ENCODE peak calls at places on chromosomes 1 and 21, in ten cellular contexts. T is GM18507, Q is bronchial epithelial cell, E is MCF 10A, I is WTC11, D is hypothalamus, H is body of pancreas, S is right cardiac atrium, R is GM10248, V is left ventricle myocardium superior. K is an unnamed sample.

GRCh38 chr1:156814571-156815260 is 1.9 kb downstream of the SH2D2A start:
- DNase-seq in T (no peak), Q (peak; percentile 56), E (peak; percentile 80), I (no peak), D (no peak), H (no peak), S (peak; percentile 65), R (no peak), V (peak; percentile 33), K (no peak)

GRCh38 chr1:44084998-44085675 is 33.5 kb upstream of the KLF17 start:
- DNase-seq in T (no peak), Q (peak; percentile 72), E (peak; percentile 60), I (no peak), D (no peak), H (no peak), S (no peak), R (no peak), V (no peak), K (peak; percentile 92)

GRCh38 chr1:162663086-162663485 is 30.8 kb downstream of the DDR2 start:
- DNase-seq in T (no peak), Q (peak; percentile 56), E (peak; percentile 17), I (no peak), D (no peak), H (no peak), S (no peak), R (peak; percentile 18), V (no peak), K (no peak)

GRCh38 chr21:37074195-37074510 is 1.1 kb downstream of the TTC3 start:
- DNase-seq in T (no peak), Q (no peak), E (peak; percentile 41), I (no peak), D (no peak), H (no peak), S (no peak), R (no peak), V (no peak), K (no peak)

GRCh38 chr1:114002492-114003290 is 23.4 kb downstream of the OLFML3 start:
- DNase-seq in T (no peak), Q (no peak), E (no peak), I (no peak), D (no peak), H (no peak), S (peak; percentile 55), R (no peak), V (no peak), K (no peak)

GRCh38 chr1:187931781-187932180 is 1103.0 kb downstream of the PLA2G4A start:
- DNase-seq in T (no peak), Q (no peak), E (no peak), I (no peak), D (no peak), H (no peak), S (no peak), R (no peak), V (no peak), K (peak; percentile 40)

GRCh38 chr1:164560076-164560475 is 1.1 kb downstream of the PBX1 start:
- DNase-seq in T (no peak), Q (peak; percentile 20), E (peak; percentile 60), I (no peak), D (no peak), H (no peak), S (no peak), R (no peak), V (no peak), K (peak; percentile 33)

GRCh38 chr1:119470958-119471357 is 36.1 kb upstream of the HSD3B1 start:
- DNase-seq in T (no peak), Q (no peak), E (no peak), I (no peak), D (no peak), H (no peak), S (no peak), R (no peak), V (no peak), K (no peak)

GRCh38 chr1:6001992-6002576 is 9.9 kb upstream of the NPHP4 start:
- DNase-seq in T (no peak), Q (no peak), E (peak; percentile 38), I (peak; percentile 9), D (no peak), H (peak; percentile 63), S (peak; percentile 82), R (no peak), V (peak; percentile 81), K (no peak)

GRCh38 chr1:114107474-114108175 is 46.0 kb downstream of the SYT6 start:
- DNase-seq in T (no peak), Q (no peak), E (no peak), I (no peak), D (no peak), H (no peak), S (no peak), R (no peak), V (no peak), K (no peak)

GRCh38 chr1:51969038-51969705 is 21.3 kb downstream of the RAB3B start:
- DNase-seq in T (no peak), Q (peak; percentile 52), E (peak; percentile 24), I (no peak), D (no peak), H (peak; percentile 34), S (no peak), R (no peak), V (no peak), K (peak; percentile 91)

GRCh38 chr1:26045712-26046312 is at the start of gene SLC30A2:
- DNase-seq in T (no peak), Q (no peak), E (no peak), I (peak; percentile 47), D (no peak), H (peak; percentile 67), S (no peak), R (no peak), V (no peak), K (no peak)

GRCh38 chr1:248842781-248843331 is 4.8 kb downstream of the ZNF672 start:
- DNase-seq in T (no peak), Q (peak; percentile 99), E (no peak), I (no peak), D (no peak), H (no peak), S (no peak), R (no peak), V (no peak), K (no peak)

GRCh38 chr21:37452222-37452621 is 85.6 kb downstream of the DYRK1A start:
- DNase-seq in T (no peak), Q (peak; percentile 52), E (peak; percentile 10), I (no peak), D (no peak), H (no peak), S (no peak), R (no peak), V (peak; percentile 49), K (peak; percentile 93)

GRCh38 chr1:156894001-156894400 is 483 bp downstream of the PEAR1 start:
- DNase-seq in T (no peak), Q (no peak), E (no peak), I (no peak), D (no peak), H (no peak), S (peak; percentile 52), R (no peak), V (no peak), K (no peak)

GRCh38 chr1:36256558-36257374 is 32.5 kb downstream of the THRAP3 start:
- DNase-seq in T (no peak), Q (no peak), E (no peak), I (no peak), D (no peak), H (no peak), S (no peak), R (peak; percentile 31), V (no peak), K (peak; percentile 83)

GRCh38 chr1:115210302-115210711 is 121.0 kb upstream of the TSPAN2 start:
- DNase-seq in T (no peak), Q (peak; percentile 85), E (peak; percentile 60), I (no peak), D (no peak), H (no peak), S (no peak), R (no peak), V (no peak), K (no peak)

GRCh38 chr1:20981903-20982695 is 194.6 kb downstream of the EIF4G3 start:
- DNase-seq in T (no peak), Q (peak; percentile 33), E (peak; percentile 40), I (no peak), D (no peak), H (no peak), S (no peak), R (no peak), V (no peak), K (peak; percentile 58)

GRCh38 chr1:109787845-109788605 is 24.3 kb upstream of the EPS8L3 start:
- DNase-seq in T (no peak), Q (no peak), E (no peak), I (no peak), D (no peak), H (no peak), S (peak; percentile 55), R (no peak), V (no peak), K (no peak)

K was measured in renal cortical epithelial cell.